ENCODE peak calls at places on chromosomes 16 and 17, in nine cellular contexts. Z, K, U, V, H, E, N, J and P are unnamed samples.

GRCh38 chr16:53048139-53048915 is 4.4 kb downstream of the CHD9NB start:
- DNase-seq in K (no peak), U (no peak), E (no peak), H (no peak), V (no peak), J (no peak), N (no peak), Z (no peak), P (no peak)

GRCh38 chr16:53881371-53881770 is 177.4 kb downstream of the FTO start:
- DNase-seq in H (peak), N (no peak), J (no peak), V (no peak), E (peak), K (no peak), U (peak), Z (no peak), P (no peak)

GRCh38 chr17:41351177-41351576 is 549 bp upstream of the KRT33A start:
- DNase-seq in U (no peak), V (no peak), Z (no peak), E (no peak), H (no peak), K (no peak), J (no peak), N (no peak), P (no peak)

GRCh38 chr17:46742539-46743270 is 75.8 kb downstream of the WNT3 start:
- DNase-seq in V (no peak), E (peak), K (no peak), H (peak), U (peak), Z (no peak), J (peak), N (no peak), P (no peak)

GRCh38 chr16:50699345-50700159 is 6.1 kb downstream of the NOD2 start:
- DNase-seq in N (no peak), U (peak), H (no peak), K (no peak), E (peak), Z (no peak), J (no peak), V (no peak), P (no peak)

GRCh38 chr16:52912565-52913173 is 140.0 kb downstream of the CHD9NB start:
- DNase-seq in K (no peak), V (peak), N (peak), E (peak), U (no peak), J (no peak), Z (no peak), H (peak), P (no peak)

GRCh38 chr17:69592692-69593350 is 178.3 kb downstream of the MAP2K6 start:
- DNase-seq in E (peak), K (no peak), J (no peak), U (no peak), Z (no peak), N (no peak), V (no peak), H (no peak), P (no peak)

GRCh38 chr17:44400226-44400847 is 10.9 kb upstream of the ITGA2B start:
- DNase-seq in U (no peak), H (peak), N (no peak), K (no peak), Z (no peak), V (no peak), E (peak), J (no peak), P (no peak)

GRCh38 chr17:2177235-2177811 is 122.4 kb downstream of the HIC1 start:
- DNase-seq in K (no peak), V (no peak), N (peak), Z (no peak), H (no peak), U (no peak), E (peak), J (no peak), P (no peak)

GRCh38 chr17:19978803-19979202 is 1.2 kb upstream of the AKAP10 start:
- DNase-seq in Z (no peak), V (peak), E (no peak), K (no peak), J (no peak), N (no peak), H (no peak), U (no peak), P (no peak)

GRCh38 chr17:48457080-48457836 is 27.2 kb upstream of the SKAP1 start:
- DNase-seq in K (no peak), E (peak), U (peak), Z (no peak), H (peak), N (peak), J (no peak), V (peak), P (no peak)

GRCh38 chr17:79205688-79206205 is 131.1 kb downstream of the ENGASE start:
- DNase-seq in N (no peak), E (no peak), K (no peak), H (no peak), Z (no peak), V (no peak), U (no peak), J (no peak), P (no peak)

GRCh38 chr16:84357191-84357651 is 11.1 kb upstream of the ATP2C2 start:
- DNase-seq in J (no peak), Z (no peak), U (peak), E (peak), K (no peak), N (peak), V (no peak), H (no peak), P (no peak)

GRCh38 chr16:28925386-28926228 is 569 bp upstream of the RABEP2 start:
- DNase-seq in J (peak), Z (peak), V (no peak), K (peak), U (peak), H (peak), E (peak), N (peak), P (peak)

GRCh38 chr16:86227801-86228200 is 282.5 kb upstream of the FOXF1 start:
- DNase-seq in Z (no peak), U (no peak), N (no peak), J (no peak), H (no peak), K (no peak), V (no peak), E (peak), P (no peak)

GRCh38 chr16:85975421-85976100 is 76.6 kb downstream of the IRF8 start:
- DNase-seq in Z (no peak), E (no peak), V (no peak), J (no peak), N (no peak), U (no peak), K (no peak), H (no peak), P (no peak)

GRCh38 chr16:31452631-31453106 is 6.6 kb upstream of the ARMC5 start:
- DNase-seq in V (no peak), Z (no peak), N (no peak), K (peak), H (no peak), J (no peak), E (peak), U (peak), P (no peak)

GRCh38 chr16:81128726-81129524 is 32.7 kb upstream of the GCSH start:
- DNase-seq in J (no peak), K (no peak), H (no peak), E (no peak), Z (no peak), V (no peak), N (no peak), U (no peak), P (no peak)

GRCh38 chr16:9050102-9050830 is 41.2 kb upstream of the HAPSTR1 start:
- DNase-seq in V (peak), J (no peak), U (no peak), E (peak), K (no peak), H (no peak), N (no peak), Z (no peak), P (no peak)

DNA sequence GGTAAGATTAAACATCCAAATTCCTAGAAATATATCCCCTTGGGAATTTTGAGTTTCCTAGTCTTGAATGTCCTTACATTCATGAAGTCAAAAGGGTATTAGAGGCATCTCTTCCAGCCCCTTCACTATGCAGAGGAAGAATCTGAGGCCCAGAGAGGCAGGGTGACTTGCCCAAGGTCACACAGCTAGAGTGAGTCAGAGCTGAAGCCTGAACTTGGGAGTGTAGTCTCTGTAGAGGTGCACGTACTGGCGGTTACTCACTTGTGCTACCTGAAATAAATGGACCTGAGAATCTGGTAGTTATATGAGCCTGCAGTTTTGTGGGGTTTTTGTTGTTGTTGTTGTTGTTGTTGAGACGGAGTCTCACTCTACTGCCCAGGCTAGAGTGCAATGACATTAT is 164.0 kb downstream of the XYLT1 start:
- DNase-seq in H (no peak), E (no peak), J (no peak), U (no peak), N (no peak), Z (no peak), K (no peak), V (no peak), P (no peak)
- H3K27ac ChIP-seq in H (no peak), E (no peak), J (no peak), U (no peak), N (peak), Z (no peak), K (no peak), V (no peak), P (no peak)

DNA sequence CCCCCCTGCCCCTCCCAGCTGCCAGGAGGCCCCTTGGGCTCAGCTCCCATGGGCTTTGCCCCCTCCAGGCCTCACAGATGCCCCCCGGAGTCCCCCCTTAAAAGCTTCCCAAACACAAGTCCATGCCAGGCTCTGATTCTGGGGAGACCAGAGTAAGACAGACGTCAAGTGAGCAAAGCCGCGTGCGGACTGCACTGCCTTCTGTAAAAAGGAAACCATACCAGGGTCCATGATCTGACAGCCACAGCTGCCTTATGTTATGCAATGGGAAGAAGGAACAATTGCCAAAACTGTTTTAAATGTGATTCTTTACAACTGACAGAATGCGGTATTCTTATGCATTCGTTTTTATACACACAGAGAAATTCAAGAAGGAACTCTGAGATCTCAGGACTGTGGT is 17.9 kb upstream of the HEXD start:
- DNase-seq in E (peak), K (no peak), N (no peak), V (no peak), J (no peak), U (no peak), Z (no peak), H (no peak), P (no peak)
- H3K27ac ChIP-seq in E (no peak), K (no peak), N (no peak), V (no peak), J (no peak), U (no peak), Z (no peak), H (no peak), P (no peak)

GRCh38 chr17:82882715-82883446 is 43.1 kb upstream of the ZNF750 start:
- DNase-seq in U (no peak), J (peak), Z (no peak), K (no peak), H (no peak), E (no peak), N (peak), V (no peak), P (no peak)
- H3K27ac ChIP-seq in U (no peak), J (no peak), Z (peak), K (no peak), H (no peak), E (no peak), N (peak), V (no peak), P (peak)

GRCh38 chr16:74437-75318 is 2.2 kb upstream of the RHBDF1 start:
- DNase-seq in J (no peak), K (no peak), H (no peak), E (no peak), V (peak), Z (no peak), U (no peak), N (no peak), P (no peak)
- H3K27ac ChIP-seq in J (peak), K (peak), H (no peak), E (peak), V (no peak), Z (peak), U (no peak), N (peak), P (peak)

GRCh38 chr16:88969361-88969831 is 7.6 kb downstream of the CBFA2T3 start:
- DNase-seq in V (no peak), U (no peak), E (no peak), H (no peak), K (no peak), J (no peak), N (no peak), Z (no peak), P (no peak)

GRCh38 chr16:88967800-88968588 is 9.0 kb downstream of the CBFA2T3 start:
- DNase-seq in V (no peak), N (no peak), J (no peak), U (no peak), E (no peak), H (no peak), Z (peak), K (no peak), P (no peak)

GRCh38 chr16:88966986-88967799 is 9.8 kb downstream of the CBFA2T3 start:
- DNase-seq in U (no peak), J (no peak), K (no peak), Z (no peak), E (no peak), N (no peak), H (no peak), V (no peak), P (no peak)

GRCh38 chr16:88970095-88970494 is 6.9 kb downstream of the CBFA2T3 start:
- DNase-seq in K (no peak), E (no peak), Z (no peak), H (no peak), J (no peak), N (no peak), U (no peak), V (no peak), P (no peak)

DNA sequence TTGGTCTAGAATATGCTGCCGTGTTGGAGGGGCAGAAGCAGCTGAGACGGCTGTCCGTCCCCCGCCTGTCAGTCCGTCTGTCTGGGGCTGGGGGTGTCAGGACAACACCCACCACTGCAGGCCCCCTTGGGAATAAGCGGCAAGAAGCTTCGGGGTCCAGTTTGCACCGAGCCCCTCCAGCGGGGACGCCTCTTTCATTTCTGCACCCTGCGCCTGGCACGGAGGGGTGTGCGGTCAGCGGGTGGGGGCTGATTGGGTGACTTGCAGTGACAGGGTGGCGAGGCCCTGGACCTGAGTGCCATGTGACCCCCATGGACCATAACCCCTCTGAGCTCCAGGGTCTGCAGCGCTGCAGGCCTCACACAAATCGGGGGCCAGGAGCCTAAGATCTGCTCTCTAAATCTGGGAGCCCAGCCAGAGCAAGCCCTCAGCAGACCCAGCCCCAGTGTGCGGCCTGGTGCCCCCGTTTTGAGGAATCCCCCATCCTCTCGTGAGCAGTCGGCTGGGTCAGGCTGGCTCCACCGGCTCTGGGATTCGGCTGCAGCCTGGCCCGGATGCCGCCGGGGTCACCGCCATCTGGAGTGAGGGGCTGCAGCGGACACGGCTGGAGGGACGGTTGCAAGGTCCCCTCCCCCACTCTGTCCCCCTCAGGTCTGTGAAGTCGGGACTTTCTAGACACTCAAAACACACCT is 8.3 kb downstream of the CBFA2T3 start:
- DNase-seq in Z (no peak), V (no peak), N (no peak), E (no peak), H (no peak), U (no peak), J (no peak), K (no peak), P (no peak)
- H3K27ac ChIP-seq in Z (no peak), V (no peak), N (no peak), E (no peak), H (no peak), U (no peak), J (no peak), K (no peak), P (no peak)

GRCh38 chr17:17921192-17922082 is 50.8 kb downstream of the TOM1L2 start:
- DNase-seq in N (no peak), Z (no peak), J (no peak), U (peak), V (peak), E (peak), K (no peak), H (peak), P (no peak)

GRCh38 chr17:17915183-17915582 is 57.0 kb downstream of the TOM1L2 start:
- DNase-seq in N (no peak), E (no peak), V (no peak), Z (no peak), U (no peak), H (no peak), J (no peak), K (no peak), P (no peak)

GRCh38 chr17:17922198-17922901 is 49.9 kb downstream of the TOM1L2 start:
- DNase-seq in E (no peak), N (no peak), V (no peak), H (no peak), J (no peak), Z (no peak), U (no peak), K (no peak), P (no peak)

GRCh38 chr17:17917394-17917793 is 54.8 kb downstream of the TOM1L2 start:
- DNase-seq in U (no peak), J (no peak), V (no peak), N (no peak), E (no peak), K (no peak), H (no peak), Z (no peak), P (no peak)

GRCh38 chr17:17919169-17920107 is 52.8 kb downstream of the TOM1L2 start:
- DNase-seq in Z (no peak), E (peak), U (peak), N (peak), J (peak), V (peak), K (peak), H (peak), P (peak)
- H3K27ac ChIP-seq in Z (peak), E (peak), U (peak), N (peak), J (peak), V (no peak), K (no peak), H (peak), P (no peak)

GRCh38 chr17:80894726-80895125 is 96.9 kb upstream of the CHMP6 start:
- DNase-seq in Z (no peak), H (no peak), K (no peak), V (no peak), N (no peak), E (no peak), U (no peak), J (no peak), P (no peak)

GRCh38 chr17:80895366-80895765 is 96.3 kb upstream of the CHMP6 start:
- DNase-seq in Z (no peak), J (no peak), V (no peak), E (no peak), K (no peak), H (no peak), U (no peak), N (no peak), P (no peak)

GRCh38 chr17:80894439-80894721 is 97.3 kb upstream of the CHMP6 start:
- DNase-seq in E (no peak), U (no peak), N (no peak), K (no peak), H (no peak), V (no peak), Z (no peak), J (no peak), P (no peak)

GRCh38 chr17:80892900-80893603 is 98.6 kb upstream of the CHMP6 start:
- DNase-seq in H (peak), V (no peak), E (peak), J (no peak), K (peak), Z (no peak), N (no peak), U (peak), P (peak)

DNA sequence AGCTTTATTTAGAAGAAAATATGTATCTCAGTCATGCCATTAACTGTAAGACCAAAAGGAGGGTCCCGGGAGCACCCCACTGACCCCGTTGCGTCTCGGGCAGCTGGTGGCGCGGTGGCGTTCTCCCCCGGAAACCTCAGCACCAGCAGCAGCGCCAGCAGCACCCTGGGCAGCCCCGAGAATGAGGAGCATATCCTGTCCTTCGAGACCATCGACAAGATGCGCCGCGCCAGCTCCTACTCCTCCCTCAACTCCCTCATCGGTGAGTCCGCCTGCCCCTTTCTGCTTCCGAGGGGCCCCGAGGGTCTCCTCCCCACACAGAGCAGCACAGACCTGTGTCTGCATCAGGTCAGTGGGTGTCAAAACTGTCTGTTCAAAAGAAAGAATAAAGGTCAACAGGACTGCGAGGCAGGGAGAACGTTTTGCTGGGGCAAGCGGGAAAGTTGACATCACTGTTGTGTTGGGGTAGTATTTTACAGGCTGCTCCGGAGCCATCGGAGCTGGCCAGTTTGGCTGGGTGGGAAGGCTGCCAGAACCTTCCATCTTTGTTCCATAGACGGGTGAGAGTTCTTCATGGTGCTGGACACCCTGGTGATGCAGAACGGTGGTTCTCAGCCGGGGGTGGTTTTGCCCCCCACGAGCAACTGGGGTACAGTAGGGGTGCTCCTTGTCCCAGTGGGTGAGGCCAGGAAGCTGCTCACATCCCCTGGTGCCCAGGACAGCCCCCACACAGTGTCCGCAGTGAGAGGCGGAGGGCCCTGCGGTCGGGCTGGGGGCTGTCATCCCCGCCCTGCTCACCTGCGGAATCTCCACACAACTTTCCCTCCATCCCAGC is 97.8 kb upstream of the CHMP6 start:
- DNase-seq in H (no peak), K (no peak), E (no peak), V (no peak), J (no peak), N (no peak), Z (no peak), U (no peak), P (no peak)
- H3K27ac ChIP-seq in H (peak), K (no peak), E (no peak), V (no peak), J (no peak), N (no peak), Z (no peak), U (no peak), P (no peak)

GRCh38 chr16:2082983-2083364 is 35.2 kb downstream of the TSC2 start:
- DNase-seq in U (no peak), J (no peak), H (no peak), K (no peak), N (no peak), V (no peak), E (no peak), Z (no peak), P (no peak)

GRCh38 chr16:2081201-2081600 is 33.4 kb downstream of the TSC2 start:
- DNase-seq in E (no peak), K (no peak), J (no peak), V (no peak), H (no peak), Z (no peak), N (no peak), U (no peak), P (no peak)

GRCh38 chr16:2082171-2082982 is 34.6 kb downstream of the TSC2 start:
- DNase-seq in K (no peak), H (no peak), N (peak), V (no peak), U (no peak), Z (no peak), E (peak), J (peak), P (no peak)

GRCh38 chr16:2079991-2080390 is 32.2 kb downstream of the TSC2 start:
- DNase-seq in K (no peak), N (no peak), Z (no peak), U (no peak), J (no peak), V (no peak), H (no peak), E (no peak), P (no peak)

GRCh38 chr16:2081685-2082084 is 33.9 kb downstream of the TSC2 start:
- DNase-seq in N (no peak), E (no peak), V (no peak), Z (no peak), J (no peak), H (no peak), U (no peak), K (no peak), P (no peak)
- H3K27ac ChIP-seq in N (peak), E (no peak), V (no peak), Z (no peak), J (no peak), H (no peak), U (no peak), K (no peak), P (no peak)

GRCh38 chr16:57639172-57639571 is 10.7 kb downstream of the ADGRG1 start:
- DNase-seq in Z (no peak), E (no peak), N (peak), H (no peak), J (no peak), U (no peak), K (no peak), V (peak), P (no peak)
- H3K27ac ChIP-seq in Z (no peak), E (no peak), N (peak), H (no peak), J (peak), U (no peak), K (no peak), V (no peak), P (no peak)